ENCODE peak calls at places on chromosomes 4 and X, in nine cellular contexts. L is adipocyte; P is stimulated activated CD4-positive, alpha-beta T cell treated with anti-CD3 and anti-CD28 coated beads, Interleukin-1b, Interleukin-23, amount 100 ng/mL, for 48 hours; H is activated CD8-positive, alpha-beta T cell treated with anti-CD3 and anti-CD28 coated beads for 36 hours; I is CD4-positive, CD25-positive, alpha-beta regulatory T cell; W is GM19239; O is CD4-positive, alpha-beta T cell; F is ecto neural progenitor cell; B is stimulated activated effector memory CD8-positive, alpha-beta T cell treated with anti-CD3 and anti-CD28 coated beads, Interleukin-12 subunit alpha, Interleukin-12 subunit beta, amount 100 ng/mL, for 72 hours. R is an unnamed sample.

GRCh38 chr4:168200685-168201084 is 108.3 kb downstream of the ANXA10 start:
- DNase-seq in P (no peak), L (no peak), W (no peak), H (no peak), B (no peak), O (no peak), F (no peak), I (no peak), R (no peak)

GRCh38 chr4:139934336-139934735 is 219.6 kb downstream of the MAML3 start:
- DNase-seq in I (no peak), B (no peak), H (no peak), P (no peak), O (no peak), F (no peak), L (no peak), W (no peak), R (no peak)

GRCh38 chrX:3648084-3648483 is 65.4 kb downstream of the PRKX start:
- DNase-seq in P (no peak), B (no peak), H (no peak), O (no peak), W (no peak), I (no peak), L (no peak), F (no peak), R (no peak)

GRCh38 chr4:152156448-152156847 is 379.4 kb downstream of the FBXW7 start:
- DNase-seq in L (no peak), B (no peak), H (no peak), I (no peak), F (no peak), P (no peak), W (no peak), O (no peak), R (no peak)

GRCh38 chrX:153565996-153566580 is 32.9 kb downstream of the CCNQ start:
- DNase-seq in H (no peak), L (no peak), F (no peak), B (no peak), P (no peak), W (no peak), O (no peak), I (no peak), R (no peak)

GRCh38 chr4:589219-589963 is 13.3 kb upstream of the TMEM271 start:
- DNase-seq in B (no peak), I (no peak), L (no peak), H (no peak), O (no peak), F (no peak), W (no peak), P (no peak), R (no peak)

GRCh38 chrX:13492286-13492685 is 77.1 kb upstream of the EGFL6 start:
- DNase-seq in I (no peak), O (no peak), H (no peak), F (no peak), W (no peak), L (no peak), B (no peak), P (no peak), R (no peak)

GRCh38 chr4:111510535-111510934 is 634.7 kb upstream of the FAM241A start:
- DNase-seq in P (no peak), B (no peak), H (no peak), O (no peak), F (no peak), L (no peak), W (no peak), I (no peak), R (no peak)

GRCh38 chrX:70769659-70770232 is 138.8 kb downstream of the TEX11 start:
- DNase-seq in O (no peak), I (peak), W (no peak), B (no peak), F (no peak), L (peak), P (no peak), H (no peak), R (peak)

GRCh38 chr4:71026086-71026485 is 32.6 kb downstream of the DCK start:
- DNase-seq in B (no peak), L (peak), H (no peak), O (no peak), P (no peak), W (no peak), I (no peak), F (no peak), R (peak)

GRCh38 chrX:9333873-9334272 is 131.0 kb upstream of the TBL1X start:
- DNase-seq in L (no peak), H (no peak), B (no peak), F (no peak), I (no peak), O (no peak), W (no peak), P (no peak), R (no peak)

GRCh38 chr4:81030061-81030616 is 369 bp upstream of the BMP3 start:
- DNase-seq in O (no peak), H (no peak), W (no peak), F (no peak), P (no peak), L (no peak), I (no peak), B (no peak), R (no peak)

GRCh38 chr4:1749370-1749769 is 28.0 kb downstream of the TACC3 start:
- DNase-seq in W (no peak), O (no peak), B (no peak), H (no peak), P (no peak), I (no peak), L (no peak), F (peak), R (no peak)

GRCh38 chr4:7124643-7125442 is 57.0 kb upstream of the GRPEL1 start:
- DNase-seq in O (no peak), L (peak), W (no peak), F (no peak), H (no peak), P (no peak), B (no peak), I (no peak), R (no peak)

R was measured in G401.